ENCODE peak calls at places on chromosomes 7 and 10, in nine cellular contexts. O, Z, K, U, S, A, N, D and X are unnamed samples.

GRCh38 chr7:157274991-157275427 is 61.8 kb upstream of the DNAJB6 start:
- DNase-seq in O (no peak), Z (no peak), K (no peak), U (no peak), S (no peak), A (no peak), N (no peak), D (no peak), X (no peak)

GRCh38 chr7:27242580-27243339 is at the start of gene EVX1:
- DNase-seq in O (no peak), Z (no peak), K (no peak), U (no peak), S (peak), A (peak), N (no peak), D (no peak), X (peak)

GRCh38 chr10:1573334-1573969 is 163.9 kb downstream of the ADARB2 start:
- DNase-seq in O (no peak), Z (no peak), K (no peak), U (no peak), S (no peak), A (no peak), N (no peak), D (no peak), X (no peak)

GRCh38 chr7:123770378-123770777 is 21.6 kb upstream of the WASL start:
- DNase-seq in O (no peak), Z (no peak), K (no peak), U (peak), S (no peak), A (no peak), N (peak), D (no peak), X (no peak)

GRCh38 chr10:101817542-101818118 is 614 bp downstream of the OGA start:
- DNase-seq in O (no peak), Z (peak), K (no peak), U (peak), S (no peak), A (peak), N (peak), D (no peak), X (peak)

GRCh38 chr10:73261362-73261995 is 9.0 kb upstream of the MRPS16 start:
- DNase-seq in O (no peak), Z (no peak), K (no peak), U (no peak), S (no peak), A (no peak), N (no peak), D (no peak), X (no peak)

GRCh38 chr7:45915606-45916005 is 5.5 kb downstream of the IGFBP3 start:
- DNase-seq in O (no peak), Z (no peak), K (no peak), U (no peak), S (no peak), A (no peak), N (no peak), D (no peak), X (no peak)

GRCh38 chr7:147569514-147569913 is 1021.1 kb upstream of the C7orf33 start:
- DNase-seq in O (no peak), Z (no peak), K (no peak), U (no peak), S (no peak), A (no peak), N (no peak), D (no peak), X (no peak)

GRCh38 chr7:137930616-137931015 is 71.3 kb downstream of the CREB3L2 start:
- DNase-seq in O (no peak), Z (no peak), K (no peak), U (peak), S (no peak), A (no peak), N (no peak), D (no peak), X (no peak)

GRCh38 chr10:35752469-35753450 is 110.7 kb upstream of the FZD8 start:
- DNase-seq in O (no peak), Z (peak), K (no peak), U (no peak), S (no peak), A (no peak), N (no peak), D (no peak), X (no peak)

GRCh38 chr10:101354584-101355070 is 662 bp downstream of the BTRC start:
- DNase-seq in O (no peak), Z (no peak), K (no peak), U (no peak), S (no peak), A (no peak), N (no peak), D (no peak), X (no peak)

GRCh38 chr7:116899308-116899707 is 36.9 kb downstream of the CAPZA2 start:
- DNase-seq in O (no peak), Z (no peak), K (no peak), U (no peak), S (no peak), A (no peak), N (no peak), D (no peak), X (no peak)

GRCh38 chr10:92830478-92831389 is 17.6 kb upstream of the EXOC6 start:
- DNase-seq in O (no peak), Z (no peak), K (no peak), U (no peak), S (no peak), A (no peak), N (peak), D (no peak), X (no peak)

GRCh38 chr10:43942096-43942885 is 293.6 kb upstream of the ZNF32 start:
- DNase-seq in O (no peak), Z (no peak), K (no peak), U (no peak), S (no peak), A (no peak), N (no peak), D (no peak), X (peak)

GRCh38 chr10:14822879-14823755 is 14.7 kb downstream of the CDNF start:
- DNase-seq in O (no peak), Z (peak), K (no peak), U (peak), S (peak), A (peak), N (peak), D (peak), X (no peak)

GRCh38 chr7:157474685-157475084 is 137.9 kb downstream of the DNAJB6 start:
- DNase-seq in O (no peak), Z (no peak), K (no peak), U (no peak), S (no peak), A (peak), N (no peak), D (no peak), X (no peak)

GRCh38 chr10:131310904-131311660 is 439 bp downstream of the TCERG1L start:
- DNase-seq in O (no peak), Z (peak), K (no peak), U (no peak), S (no peak), A (peak), N (no peak), D (no peak), X (peak)

GRCh38 chr7:50543776-50544442 is 21.3 kb downstream of the DDC start:
- DNase-seq in O (no peak), Z (no peak), K (no peak), U (no peak), S (no peak), A (no peak), N (no peak), D (no peak), X (no peak)

GRCh38 chr10:81479316-81479715 is 395.7 kb upstream of the NRG3 start:
- DNase-seq in O (no peak), Z (no peak), K (no peak), U (no peak), S (no peak), A (no peak), N (no peak), D (no peak), X (no peak)

GRCh38 chr10:67818323-67818722 is 19.7 kb downstream of the DNAJC12 start:
- DNase-seq in O (no peak), Z (no peak), K (peak), U (peak), S (peak), A (no peak), N (no peak), D (no peak), X (peak)

GRCh38 chr7:92835851-92836488 is 403 bp downstream of the CDK6 start:
- DNase-seq in O (no peak), Z (peak), K (no peak), U (peak), S (no peak), A (no peak), N (peak), D (peak), X (no peak)

GRCh38 chr7:116616555-116617059 is 55.4 kb upstream of the MET start:
- DNase-seq in O (no peak), Z (no peak), K (no peak), U (peak), S (no peak), A (no peak), N (no peak), D (no peak), X (no peak)